ENCODE peak calls at places on chromosome 20, in six cellular contexts. D, R, M, A, C and K are unnamed samples.

GRCh38 chr20:52001999-52002666 is 189.4 kb downstream of the ZFP64 start:
- DNase-seq in R (no peak), A (no peak), C (no peak), D (no peak), M (no peak), K (no peak)

GRCh38 chr20:19552144-19552895 is 205.7 kb upstream of the RIN2 start:
- DNase-seq in D (peak; percentile 64), C (no peak), R (no peak), M (no peak), A (no peak), K (no peak)

GRCh38 chr20:44917399-44917798 is 7.5 kb downstream of the PABPC1L start:
- DNase-seq in A (no peak), C (no peak), M (no peak), R (no peak), D (no peak), K (no peak)

GRCh38 chr20:37237656-37238055 is 24.0 kb downstream of the GHRH start:
- DNase-seq in D (no peak), R (no peak), A (no peak), C (no peak), M (no peak), K (no peak)

GRCh38 chr20:1631309-1632227 is 11.8 kb upstream of the SIRPB1 start:
- DNase-seq in C (no peak), M (no peak), A (no peak), D (no peak), R (no peak), K (no peak)

GRCh38 chr20:58097943-58098342 is 130.5 kb downstream of the ANKRD60 start:
- DNase-seq in C (no peak), M (no peak), D (no peak), R (no peak), A (no peak), K (no peak)

GRCh38 chr20:47949230-47949629 is 163.9 kb upstream of the SULF2 start:
- DNase-seq in C (no peak), M (no peak), R (peak; percentile 56), D (no peak), A (no peak), K (no peak)

GRCh38 chr20:33433875-33434274 is 9.7 kb downstream of the SNTA1 start:
- DNase-seq in A (no peak), D (no peak), C (no peak), M (no peak), R (no peak), K (no peak)

GRCh38 chr20:1335961-1336698 is 7.2 kb upstream of the SDCBP2 start:
- DNase-seq in C (no peak), R (no peak), D (no peak), A (no peak), M (no peak), K (no peak)

GRCh38 chr20:19519461-19519860 is 238.6 kb upstream of the RIN2 start:
- DNase-seq in A (no peak), R (no peak), C (no peak), D (no peak), M (no peak), K (no peak)

GRCh38 chr20:10177326-10177725 is 41.3 kb upstream of the SNAP25 start:
- DNase-seq in C (no peak), D (no peak), A (no peak), M (no peak), R (no peak), K (no peak)

GRCh38 chr20:35547319-35547718 is 5.4 kb downstream of the ERGIC3 start:
- DNase-seq in R (no peak), A (no peak), D (no peak), M (no peak), C (no peak), K (no peak)

GRCh38 chr20:19185083-19185482 is 27.4 kb upstream of the SLC24A3 start:
- DNase-seq in A (no peak), C (no peak), M (no peak), R (no peak), D (no peak), K (no peak)

GRCh38 chr20:35284267-35284991 is at the start of gene EIF6:
- DNase-seq in A (peak; percentile 50), D (peak; percentile 88), C (peak; percentile 92), M (no peak), R (no peak), K (peak; percentile 90)

GRCh38 chr20:10488436-10489053 is 53.4 kb downstream of the SLX4IP start:
- DNase-seq in D (no peak), C (no peak), A (no peak), R (no peak), M (no peak), K (no peak)